ENCODE peak calls at places on chromosomes 16 and 17, in four cellular contexts. K, D, J and S are unnamed samples.

GRCh38 chr17:28920191-28920590 is 17.3 kb upstream of the DHRS13 start:
- DNase-seq in K (no peak), D (no peak), J (no peak), S (no peak)

GRCh38 chr16:81732699-81733098 is 46.4 kb upstream of the PLCG2 start:
- DNase-seq in K (no peak), D (no peak), J (no peak), S (no peak)

GRCh38 chr16:87954826-87955225 is 3.6 kb downstream of the BANP start:
- DNase-seq in K (no peak), D (no peak), J (no peak), S (no peak)

GRCh38 chr16:87956169-87956770 is 5.0 kb downstream of the BANP start:
- DNase-seq in K (no peak), D (peak), J (no peak), S (no peak)

GRCh38 chr16:56547120-56547948 is 17.5 kb upstream of the MT4 start:
- DNase-seq in K (no peak), D (peak), J (peak), S (no peak)

GRCh38 chr17:81152288-81152848 is 12.9 kb upstream of the PVALEF start:
- DNase-seq in K (no peak), D (no peak), J (no peak), S (no peak)

GRCh38 chr16:4293822-4294457 is 21.1 kb upstream of the TFAP4 start:
- DNase-seq in K (no peak), D (peak), J (no peak), S (no peak)

GRCh38 chr16:66190411-66190810 is 176.1 kb upstream of the CDH5 start:
- DNase-seq in K (no peak), D (no peak), J (no peak), S (no peak)

GRCh38 chr16:87437911-87438610 is 45.9 kb downstream of the MAP1LC3B start:
- DNase-seq in K (no peak), D (no peak), J (no peak), S (peak)

GRCh38 chr17:77197115-77197514 is 56.3 kb downstream of the SEC14L1 start:
- DNase-seq in K (no peak), D (no peak), J (no peak), S (no peak)

GRCh38 chr17:78338860-78339259 is 21.0 kb downstream of the SOCS3 start:
- DNase-seq in K (no peak), D (no peak), J (peak), S (no peak)

GRCh38 chr16:87613961-87614360 is 11.7 kb downstream of the JPH3 start:
- DNase-seq in K (no peak), D (no peak), J (no peak), S (peak)

GRCh38 chr17:7146115-7146514 is 31.5 kb upstream of the ASGR2 start:
- DNase-seq in K (no peak), D (peak), J (no peak), S (no peak)

GRCh38 chr17:1506649-1507254 is 9.7 kb downstream of the INPP5K start:
- DNase-seq in K (no peak), D (no peak), J (no peak), S (no peak)

GRCh38 chr16:81692571-81692970 is 86.5 kb upstream of the PLCG2 start:
- DNase-seq in K (no peak), D (no peak), J (no peak), S (no peak)

GRCh38 chr17:40364121-40364861 is at the start of gene GJD3:
- DNase-seq in K (no peak), D (peak), J (no peak), S (peak)

GRCh38 chr17:47242648-47243047 is 11.0 kb upstream of the ITGB3 start:
- DNase-seq in K (no peak), D (no peak), J (no peak), S (no peak)

GRCh38 chr17:56594528-56595418 is 1.3 kb downstream of the NOG start:
- DNase-seq in K (peak), D (peak), J (no peak), S (no peak)

GRCh38 chr16:31333686-31334649 is 21.0 kb upstream of the ITGAX start:
- DNase-seq in K (peak), D (peak), J (peak), S (no peak)

GRCh38 chr17:16866436-16866835 is 105.5 kb downstream of the TNFRSF13B start:
- DNase-seq in K (no peak), D (no peak), J (no peak), S (no peak)

GRCh38 chr17:32142857-32143524 is 689 bp downstream of the RHOT1 start:
- DNase-seq in K (peak), D (peak), J (peak), S (no peak)

GRCh38 chr17:1484586-1485310 is 7.7 kb downstream of the MYO1C start:
- DNase-seq in K (peak), D (peak), J (peak), S (no peak)

GRCh38 chr16:50396770-50397525 is 28.2 kb upstream of the BRD7 start:
- DNase-seq in K (peak), D (no peak), J (peak), S (no peak)